ENCODE peak calls at places on chromosomes 12 and 14, in four cellular contexts. One of them, this sample, is unnamed. For H3K4me1, the result is how much of the 10 kb centered on the place peaks cover.

GRCh38 chr12:111455448-111456320 is 50.0 kb downstream of the SH2B3 start:
- DNase-seq in testis: peak
- DNase-seq in A549: no peak
- DNase-seq in fibroblast of lung: peak
- DNase-seq in this sample: no peak

GRCh38 chr14:64823305-64823985 is 56.3 kb downstream of the SPTB start:
- DNase-seq in testis: peak
- DNase-seq in fibroblast of lung: peak
- DNase-seq in A549: peak
- DNase-seq in this sample: no peak

GRCh38 chr12:107484219-107484618 is 201.4 kb upstream of the PWP1 start:
- DNase-seq in testis: no peak
- DNase-seq in fibroblast of lung: no peak
- DNase-seq in A549: no peak
- DNase-seq in this sample: no peak

GRCh38 chr12:18723752-18724151 is 14.1 kb downstream of the PLCZ1 start:
- DNase-seq in A549: peak
- DNase-seq in fibroblast of lung: peak
- DNase-seq in testis: no peak
- DNase-seq in this sample: no peak

GRCh38 chr14:101239065-101239464 is 322.2 kb upstream of the DIO3 start:
- DNase-seq in testis: no peak
- DNase-seq in A549: no peak
- DNase-seq in fibroblast of lung: no peak
- DNase-seq in this sample: no peak

GRCh38 chr12:66398931-66399625 is 96.8 kb downstream of the HELB start:
- DNase-seq in A549: no peak
- DNase-seq in testis: no peak
- DNase-seq in fibroblast of lung: peak
- DNase-seq in this sample: no peak

GRCh38 chr12:4116251-4117111 is 157.1 kb upstream of the CCND2 start:
- DNase-seq in A549: no peak
- DNase-seq in fibroblast of lung: peak
- DNase-seq in testis: no peak
- DNase-seq in this sample: no peak

GRCh38 chr12:12529783-12530421 is 32.8 kb downstream of the DUSP16 start:
- DNase-seq in A549: no peak
- DNase-seq in fibroblast of lung: no peak
- DNase-seq in testis: no peak
- DNase-seq in this sample: no peak

GRCh38 chr12:79662046-79662811 is 28.5 kb downstream of the PAWR start:
- DNase-seq in A549: no peak
- DNase-seq in testis: no peak
- DNase-seq in fibroblast of lung: no peak
- DNase-seq in this sample: no peak

GRCh38 chr12:15632708-15633107 is 156.5 kb downstream of the EPS8 start:
- DNase-seq in A549: no peak
- DNase-seq in testis: no peak
- DNase-seq in fibroblast of lung: no peak
- DNase-seq in this sample: no peak

GRCh38 chr14:28831126-28831525 is 64.5 kb downstream of the FOXG1 start:
- DNase-seq in fibroblast of lung: no peak
- DNase-seq in A549: no peak
- DNase-seq in testis: no peak
- DNase-seq in this sample: no peak

DNA sequence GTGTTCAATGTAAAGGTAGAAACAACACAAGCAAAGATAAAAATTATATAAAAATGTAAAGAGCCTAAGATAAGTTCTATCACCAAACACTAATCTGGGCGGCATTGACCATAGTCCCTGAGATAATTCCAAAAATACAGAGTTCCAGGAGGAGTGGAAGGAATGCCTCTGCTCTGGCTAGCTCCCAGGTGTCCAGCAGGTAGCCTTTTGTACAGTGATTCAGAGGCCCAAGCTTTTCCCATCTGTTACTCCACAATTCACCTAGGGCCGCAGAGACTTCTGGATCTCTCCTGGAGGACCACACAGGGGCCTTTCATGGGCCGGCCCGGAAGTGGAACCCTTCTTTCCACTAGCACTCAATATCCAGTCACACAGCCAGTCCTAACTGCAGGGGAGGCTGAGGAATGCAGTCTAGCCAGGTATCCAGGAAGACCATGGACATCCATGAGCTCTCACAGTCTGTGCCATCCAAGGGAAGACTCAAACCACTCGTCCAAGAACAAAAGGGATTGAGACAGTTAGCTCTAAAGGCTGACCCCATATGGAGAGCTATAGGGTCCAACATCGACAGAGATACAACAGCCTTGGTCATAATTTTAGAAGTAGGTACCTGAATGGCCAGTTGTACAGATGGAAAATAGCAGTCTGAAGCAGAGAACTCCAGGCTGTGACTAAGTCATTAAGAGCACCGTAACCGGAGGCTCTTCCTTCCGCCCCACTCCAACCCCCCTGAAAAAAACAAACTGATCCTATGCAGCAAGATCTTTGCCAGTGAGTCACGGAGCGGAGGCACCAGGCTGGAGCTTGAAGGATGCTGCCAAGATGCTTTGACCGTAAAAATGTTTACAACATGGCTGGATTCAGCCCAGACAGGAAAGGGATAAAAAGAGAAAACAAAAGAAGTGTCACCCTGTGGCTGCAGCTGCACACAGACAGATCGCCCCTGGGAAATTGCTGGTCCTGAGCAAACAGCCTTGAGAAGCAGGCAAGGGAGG is 204.8 kb downstream of the NUAK1 start:
- DNase-seq in A549: peak
- DNase-seq in fibroblast of lung: peak
- DNase-seq in testis: no peak
- DNase-seq in this sample: no peak
- H3K4me1 ChIP-seq in A549: under half
- H3K4me1 ChIP-seq in fibroblast of lung: under half
- H3K4me1 ChIP-seq in testis: under half
- H3K4me1 ChIP-seq in this sample: under half

GRCh38 chr14:23559010-23559920 is 3.2 kb downstream of the THTPA start:
- DNase-seq in fibroblast of lung: peak
- DNase-seq in testis: peak
- DNase-seq in A549: peak
- DNase-seq in this sample: no peak
- H3K27ac ChIP-seq in fibroblast of lung: no peak
- H3K27ac ChIP-seq in testis: no peak
- H3K27ac ChIP-seq in A549: no peak
- H3K27ac ChIP-seq in this sample: no peak

GRCh38 chr14:23712287-23712686 is 76.1 kb downstream of the DHRS2 start:
- DNase-seq in testis: no peak
- DNase-seq in fibroblast of lung: no peak
- DNase-seq in A549: no peak
- DNase-seq in this sample: no peak
- H3K4me3 ChIP-seq in testis: no peak
- H3K4me3 ChIP-seq in fibroblast of lung: no peak
- H3K4me3 ChIP-seq in A549: no peak
- H3K4me3 ChIP-seq in this sample: no peak

GRCh38 chr12:106274012-106274411 is 26.2 kb upstream of the CKAP4 start:
- DNase-seq in testis: no peak
- DNase-seq in A549: no peak
- DNase-seq in fibroblast of lung: no peak
- DNase-seq in this sample: no peak
- H3K4me1 ChIP-seq in testis: under half
- H3K4me1 ChIP-seq in A549: under half
- H3K4me1 ChIP-seq in fibroblast of lung: under half
- H3K4me1 ChIP-seq in this sample: under half

GRCh38 chr12:95220190-95220589 is 2.6 kb downstream of the VEZT start:
- DNase-seq in fibroblast of lung: no peak
- DNase-seq in A549: no peak
- DNase-seq in testis: no peak
- DNase-seq in this sample: no peak

GRCh38 chr12:95217377-95218163 is at the start of the genes FGD6 and VEZT:
- DNase-seq in testis: peak
- DNase-seq in A549: peak
- DNase-seq in fibroblast of lung: peak
- DNase-seq in this sample: peak

GRCh38 chr12:95220726-95221125 is 3.1 kb downstream of the VEZT start:
- DNase-seq in fibroblast of lung: no peak
- DNase-seq in testis: no peak
- DNase-seq in A549: no peak
- DNase-seq in this sample: no peak

GRCh38 chr12:95218164-95218851 is 701 bp downstream of the VEZT start:
- DNase-seq in fibroblast of lung: peak
- DNase-seq in A549: peak
- DNase-seq in testis: peak
- DNase-seq in this sample: no peak

GRCh38 chr12:95218852-95219171 is 1.2 kb downstream of the VEZT start:
- DNase-seq in testis: peak
- DNase-seq in A549: peak
- DNase-seq in fibroblast of lung: no peak
- DNase-seq in this sample: no peak
- H3K27ac ChIP-seq in testis: peak
- H3K27ac ChIP-seq in A549: peak
- H3K27ac ChIP-seq in fibroblast of lung: peak
- H3K27ac ChIP-seq in this sample: no peak

GRCh38 chr12:43976027-43976426 is 140.1 kb downstream of the TMEM117 start:
- DNase-seq in fibroblast of lung: no peak
- DNase-seq in testis: no peak
- DNase-seq in A549: no peak
- DNase-seq in this sample: no peak
- H3K4me3 ChIP-seq in fibroblast of lung: no peak
- H3K4me3 ChIP-seq in testis: no peak
- H3K4me3 ChIP-seq in A549: no peak
- H3K4me3 ChIP-seq in this sample: no peak

DNA sequence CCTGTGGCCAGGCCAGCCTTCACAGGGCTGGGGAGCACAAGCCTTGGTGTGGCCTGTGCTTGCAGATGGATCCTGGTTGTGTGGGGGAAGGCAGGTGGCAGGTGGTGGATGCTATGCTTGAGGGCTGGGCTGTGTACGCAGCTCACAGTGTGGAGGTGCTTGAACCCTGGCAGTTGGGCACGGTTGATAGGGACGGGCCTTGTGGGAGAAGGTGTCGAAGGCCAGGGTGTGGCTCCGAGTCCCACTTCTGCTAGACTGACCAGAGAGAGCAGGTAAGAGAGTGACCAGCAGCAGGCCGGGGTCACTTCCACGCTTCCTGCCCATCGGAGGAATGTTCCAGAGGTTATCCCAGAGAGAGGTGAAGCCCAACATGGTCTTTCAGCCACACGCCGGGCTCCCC is 85.5 kb downstream of the CACNA1C start:
- DNase-seq in fibroblast of lung: no peak
- DNase-seq in testis: no peak
- DNase-seq in A549: no peak
- DNase-seq in this sample: no peak
- H3K4me1 ChIP-seq in fibroblast of lung: under half
- H3K4me1 ChIP-seq in testis: under half
- H3K4me1 ChIP-seq in A549: under half
- H3K4me1 ChIP-seq in this sample: under half

GRCh38 chr12:2402180-2402579 is 349.4 kb downstream of the CACNA1C start:
- DNase-seq in fibroblast of lung: no peak
- DNase-seq in A549: no peak
- DNase-seq in testis: no peak
- DNase-seq in this sample: no peak
- H3K27ac ChIP-seq in fibroblast of lung: no peak
- H3K27ac ChIP-seq in A549: no peak
- H3K27ac ChIP-seq in testis: no peak
- H3K27ac ChIP-seq in this sample: no peak

GRCh38 chr12:92362109-92362508 is 216.5 kb upstream of the BTG1 start:
- DNase-seq in fibroblast of lung: no peak
- DNase-seq in testis: no peak
- DNase-seq in A549: no peak
- DNase-seq in this sample: no peak
- H3K4me3 ChIP-seq in fibroblast of lung: no peak
- H3K4me3 ChIP-seq in testis: no peak
- H3K4me3 ChIP-seq in A549: no peak
- H3K4me3 ChIP-seq in this sample: no peak

GRCh38 chr12:51036165-51036765 is 10.1 kb upstream of the SLC11A2 start:
- DNase-seq in A549: no peak
- DNase-seq in testis: no peak
- DNase-seq in fibroblast of lung: no peak
- DNase-seq in this sample: no peak
- H3K4me1 ChIP-seq in A549: under half
- H3K4me1 ChIP-seq in testis: under half
- H3K4me1 ChIP-seq in fibroblast of lung: under half
- H3K4me1 ChIP-seq in this sample: under half

This sample was measured in iPS DF 6.9.